ENCODE peak calls at places on chromosomes 12 and 14, in four cellular contexts. W, Q, K and B are unnamed samples.

GRCh38 chr14:38138581-38139138 is 69.0 kb upstream of the SSTR1 start:
- DNase-seq in W (no peak), Q (no peak), K (no peak), B (no peak)

GRCh38 chr12:52181757-52182156 is 10.1 kb downstream of the KRT80 start:
- DNase-seq in W (no peak), Q (no peak), K (no peak), B (no peak)

GRCh38 chr12:90729741-90730140 is 225.2 kb downstream of the CCER1 start:
- DNase-seq in W (peak; percentile 38), Q (no peak), K (no peak), B (no peak)

GRCh38 chr12:19311165-19311564 is 128.1 kb upstream of the AEBP2 start:
- DNase-seq in W (no peak), Q (no peak), K (no peak), B (no peak)

GRCh38 chr14:52918486-52918885 is 32.4 kb downstream of the FERMT2 start:
- DNase-seq in W (no peak), Q (no peak), K (no peak), B (peak; percentile 78)

GRCh38 chr14:87066221-87066817 is 926.7 kb downstream of the GALC start:
- DNase-seq in W (no peak), Q (peak; percentile 3), K (no peak), B (no peak)

GRCh38 chr12:122747224-122748175 is 5.1 kb upstream of the DENR start:
- DNase-seq in W (no peak), Q (no peak), K (no peak), B (no peak)

GRCh38 chr14:94042433-94043091 is 16.4 kb downstream of the OTUB2 start:
- DNase-seq in W (no peak), Q (no peak), K (no peak), B (no peak)

GRCh38 chr12:116293687-116294463 is 16.4 kb upstream of the MED13L start:
- DNase-seq in W (no peak), Q (no peak), K (no peak), B (no peak)

GRCh38 chr12:114949081-114949480 is 265.1 kb upstream of the TBX3 start:
- DNase-seq in W (no peak), Q (no peak), K (no peak), B (no peak)

GRCh38 chr14:68247281-68247680 is 427.7 kb downstream of the RAD51B start:
- DNase-seq in W (no peak), Q (no peak), K (no peak), B (no peak)

GRCh38 chr14:104820669-104821228 is 19.8 kb downstream of the ZBTB42 start:
- DNase-seq in W (no peak), Q (peak; percentile 81), K (no peak), B (no peak)

GRCh38 chr12:49904601-49905000 is 901 bp upstream of the FAIM2 start:
- DNase-seq in W (no peak), Q (no peak), K (no peak), B (no peak)

GRCh38 chr12:130254476-130255276 is 83.0 kb upstream of the PIWIL1 start:
- DNase-seq in W (no peak), Q (no peak), K (no peak), B (no peak)

GRCh38 chr12:123150273-123150803 is 552 bp downstream of the PITPNM2 start:
- DNase-seq in W (no peak), Q (no peak), K (peak; percentile 80), B (no peak)

GRCh38 chr12:63913929-63914328 is 69.4 kb downstream of the SRGAP1 start:
- DNase-seq in W (no peak), Q (no peak), K (no peak), B (no peak)

GRCh38 chr12:13204428-13204827 is 7.9 kb downstream of the EMP1 start:
- DNase-seq in W (no peak), Q (no peak), K (no peak), B (no peak)

GRCh38 chr12:79023261-79023660 is 158.7 kb downstream of the SYT1 start:
- DNase-seq in W (no peak), Q (no peak), K (no peak), B (no peak)

GRCh38 chr12:132354211-132354981 is 25.0 kb upstream of the GALNT9 start:
- DNase-seq in W (no peak), Q (no peak), K (no peak), B (no peak)

GRCh38 chr12:47939009-47939601 is 24.3 kb upstream of the TMEM106C start:
- DNase-seq in W (no peak), Q (no peak), K (no peak), B (no peak)

GRCh38 chr12:122125452-122126341 is 47.1 kb downstream of the MLXIP start:
- DNase-seq in W (no peak), Q (no peak), K (no peak), B (no peak)

GRCh38 chr14:105538481-105539049 is 12.2 kb downstream of the TMEM121 start:
- DNase-seq in W (no peak), Q (no peak), K (no peak), B (no peak)

DNA sequence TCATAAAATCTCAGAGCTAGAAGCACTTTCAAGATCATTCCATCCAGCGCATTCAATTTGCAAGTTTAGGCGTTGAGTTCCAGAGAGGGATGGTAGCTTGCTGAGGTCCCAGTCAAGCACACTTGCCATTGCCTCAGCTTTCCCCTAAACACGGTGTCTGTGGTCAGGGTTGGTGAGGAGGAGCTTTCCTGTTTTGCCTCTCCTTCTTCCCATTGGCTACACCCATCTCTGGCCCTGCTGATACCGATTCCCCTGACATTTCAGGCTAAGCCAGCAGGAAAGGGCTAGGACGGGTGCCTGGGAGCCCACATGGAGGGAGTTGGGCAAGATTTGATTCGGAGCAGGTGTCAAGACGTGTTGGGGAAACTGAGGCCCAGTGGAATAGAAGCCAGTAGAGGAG is 9.1 kb downstream of the NFATC4 start:
- DNase-seq in W (no peak), Q (no peak), K (peak; percentile 70), B (no peak)
- TF ChIP-seq TCF7L2 in W (no peak), Q (no peak), K (no peak), B (no peak)

DNA sequence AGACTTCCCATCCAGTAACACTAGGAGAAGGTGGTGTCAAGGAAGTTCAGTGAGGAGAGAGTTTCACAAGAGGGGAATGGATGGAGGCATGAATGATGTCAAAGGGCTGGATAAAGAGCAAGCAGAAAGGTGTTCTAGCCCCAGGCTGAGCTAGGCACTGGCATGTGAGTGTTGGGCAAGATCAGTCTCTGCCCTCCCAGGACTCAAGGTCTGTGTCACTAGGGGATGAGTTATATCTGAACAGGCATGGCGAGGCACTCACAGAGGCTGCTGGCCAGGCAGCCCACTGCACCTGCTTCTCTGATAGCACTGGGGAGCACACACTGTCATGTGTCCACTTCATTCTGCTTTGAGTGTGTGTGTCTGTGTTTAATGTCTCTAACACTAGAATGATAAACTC is 903.8 kb downstream of the BCL11B start:
- DNase-seq in W (no peak), Q (no peak), K (no peak), B (no peak)
- TF ChIP-seq CTCF in W (no peak), Q (no peak), K (no peak), B (no peak)

GRCh38 chr12:56957229-56958052 is at the start of gene RDH16:
- DNase-seq in W (no peak), Q (no peak), K (peak; percentile 2), B (no peak)
- TF ChIP-seq REST in W (no peak), Q (no peak), K (no peak), B (no peak)

GRCh38 chr12:20631711-20632110 is 63.4 kb upstream of the SLCO1C1 start:
- DNase-seq in W (no peak), Q (no peak), K (no peak), B (no peak)
- TF ChIP-seq TCF7L2 in W (no peak), Q (no peak), K (no peak), B (no peak)

DNA sequence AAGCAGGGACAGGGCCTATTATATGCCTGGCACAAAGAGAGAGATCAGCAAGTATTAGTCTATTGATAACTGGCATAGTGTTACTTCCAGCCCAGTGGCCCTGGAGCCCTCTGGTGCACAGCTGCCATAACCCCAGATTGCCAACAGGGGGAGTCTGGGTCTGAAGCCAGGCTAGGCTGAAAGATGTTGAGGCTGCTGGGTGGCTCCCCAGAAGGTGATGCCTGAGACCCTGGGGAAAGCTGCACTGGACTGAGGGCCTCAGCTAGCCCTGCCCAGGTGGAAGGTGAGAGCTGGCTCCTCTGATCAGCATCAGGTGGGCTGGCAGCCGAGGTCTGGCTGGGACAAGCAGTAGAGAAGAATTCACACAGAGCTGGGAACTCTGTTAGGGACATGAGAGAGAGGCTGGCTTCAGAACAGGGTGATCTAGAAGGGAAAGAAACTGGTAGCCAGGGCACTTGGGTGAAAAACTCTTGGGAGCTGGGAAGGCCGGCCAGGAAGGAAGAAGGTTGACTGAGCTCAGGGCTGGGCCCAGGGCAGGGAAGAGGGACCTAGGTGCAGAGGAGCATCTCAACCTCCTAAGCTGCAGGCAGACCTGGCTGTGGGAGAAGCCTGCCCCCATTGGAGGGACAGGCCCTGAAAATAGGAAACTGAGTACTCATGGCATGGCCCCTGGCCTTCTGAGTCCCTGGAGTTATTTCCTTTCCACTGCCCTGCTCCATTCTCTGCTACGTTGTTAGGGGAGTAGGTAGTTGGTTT is 3.9 kb downstream of the GZMH start:
- DNase-seq in W (peak; percentile 10), Q (peak; percentile 54), K (peak; percentile 38), B (peak; percentile 20)
- TF ChIP-seq CTCF in W (peak; percentile 27), Q (peak; percentile 88), K (peak; percentile 60), B (peak; percentile 76)

GRCh38 chr12:117875652-117876491 is 92.9 kb downstream of the KSR2 start:
- DNase-seq in W (no peak), Q (no peak), K (no peak), B (no peak)
- TF ChIP-seq REST in W (no peak), Q (no peak), K (no peak), B (no peak)

DNA sequence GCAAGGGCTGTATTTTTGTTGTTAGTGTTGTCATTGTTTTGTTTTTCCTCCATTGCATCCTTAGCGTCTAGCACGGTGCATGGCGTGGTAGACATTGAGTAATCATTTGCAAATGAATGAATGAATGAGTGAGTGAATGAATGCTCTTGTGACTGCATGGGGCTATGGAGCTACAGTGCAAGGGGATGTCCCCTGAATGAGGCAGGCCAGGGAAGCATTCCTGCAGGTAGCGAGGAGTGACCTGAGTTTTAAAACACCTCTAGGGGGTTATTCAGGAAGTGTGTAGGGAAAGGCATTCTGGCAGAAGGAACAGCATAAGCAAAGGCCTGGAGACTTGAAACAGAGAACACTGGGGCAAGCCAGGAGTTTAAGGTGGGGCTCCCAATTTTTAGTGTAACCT is 16.9 kb downstream of the MYL2 start:
- DNase-seq in W (no peak), Q (no peak), K (no peak), B (no peak)
- TF ChIP-seq TCF7L2 in W (no peak), Q (no peak), K (no peak), B (no peak)